ENCODE peak calls at places on chromosomes 5 and 9, in four cellular contexts. One of them, this sample, is unnamed.

GRCh38 chr5:151683444-151683843 is 3.3 kb downstream of the SPARC start:
- DNase-seq in mesendoderm: no peak
- DNase-seq in IMR-90: no peak
- DNase-seq in neuronal stem cell: no peak
- DNase-seq in this sample: no peak

GRCh38 chr5:116859666-116860320 is 285.2 kb upstream of the SEMA6A start:
- DNase-seq in mesendoderm: no peak
- DNase-seq in IMR-90: no peak
- DNase-seq in neuronal stem cell: no peak
- DNase-seq in this sample: no peak

GRCh38 chr5:143648696-143649095 is 163.3 kb upstream of the HMHB1 start:
- DNase-seq in mesendoderm: peak; percentile 43
- DNase-seq in IMR-90: no peak
- DNase-seq in neuronal stem cell: no peak
- DNase-seq in this sample: no peak

GRCh38 chr9:110179734-110180133 is 28.2 kb downstream of the C9orf152 start:
- DNase-seq in mesendoderm: no peak
- DNase-seq in IMR-90: peak; percentile 86
- DNase-seq in neuronal stem cell: no peak
- DNase-seq in this sample: no peak

GRCh38 chr5:124748687-124749594 is 2.5 kb upstream of the ZNF608 start:
- DNase-seq in mesendoderm: peak; percentile 99
- DNase-seq in IMR-90: peak; percentile 91
- DNase-seq in neuronal stem cell: peak; percentile 83
- DNase-seq in this sample: peak; percentile 92

GRCh38 chr5:143404416-143405062 is 1.1 kb upstream of the NR3C1 start:
- DNase-seq in mesendoderm: peak; percentile 87
- DNase-seq in IMR-90: peak; percentile 93
- DNase-seq in neuronal stem cell: peak; percentile 20
- DNase-seq in this sample: peak; percentile 70

GRCh38 chr9:127927457-127928231 is 2.9 kb downstream of the PIP5KL1 start:
- DNase-seq in mesendoderm: peak; percentile 91
- DNase-seq in IMR-90: no peak
- DNase-seq in neuronal stem cell: no peak
- DNase-seq in this sample: peak; percentile 97

GRCh38 chr5:171102877-171103610 is 206.0 kb upstream of the TLX3 start:
- DNase-seq in mesendoderm: peak; percentile 77
- DNase-seq in IMR-90: peak; percentile 10
- DNase-seq in neuronal stem cell: no peak
- DNase-seq in this sample: peak; percentile 40

GRCh38 chr9:99013550-99013949 is 69.8 kb downstream of the COL15A1 start:
- DNase-seq in mesendoderm: no peak
- DNase-seq in IMR-90: no peak
- DNase-seq in neuronal stem cell: no peak
- DNase-seq in this sample: no peak

GRCh38 chr9:95242613-95243012 is 74.9 kb downstream of the FANCC start:
- DNase-seq in mesendoderm: peak; percentile 26
- DNase-seq in IMR-90: no peak
- DNase-seq in neuronal stem cell: no peak
- DNase-seq in this sample: no peak

GRCh38 chr5:95808686-95809413 is 13.7 kb downstream of the GLRX start:
- DNase-seq in mesendoderm: no peak
- DNase-seq in IMR-90: peak; percentile 52
- DNase-seq in neuronal stem cell: no peak
- DNase-seq in this sample: no peak

GRCh38 chr5:54884195-54884536 is 101.2 kb downstream of the ESM1 start:
- DNase-seq in mesendoderm: no peak
- DNase-seq in IMR-90: no peak
- DNase-seq in neuronal stem cell: no peak
- DNase-seq in this sample: no peak

GRCh38 chr9:133854785-133855184 is 116.6 kb upstream of the SARDH start:
- DNase-seq in mesendoderm: no peak
- DNase-seq in IMR-90: no peak
- DNase-seq in neuronal stem cell: no peak
- DNase-seq in this sample: no peak

GRCh38 chr9:127187231-127187956 is 65.0 kb upstream of the ANGPTL2 start:
- DNase-seq in mesendoderm: no peak
- DNase-seq in IMR-90: peak; percentile 99
- DNase-seq in neuronal stem cell: no peak
- DNase-seq in this sample: no peak

GRCh38 chr5:159883522-159883950 is 32.7 kb upstream of the ADRA1B start:
- DNase-seq in mesendoderm: no peak
- DNase-seq in IMR-90: peak; percentile 89
- DNase-seq in neuronal stem cell: no peak
- DNase-seq in this sample: no peak

GRCh38 chr5:127941646-127942045 is 141.9 kb upstream of the SLC12A2 start:
- DNase-seq in mesendoderm: no peak
- DNase-seq in IMR-90: no peak
- DNase-seq in neuronal stem cell: peak; percentile 54
- DNase-seq in this sample: no peak

GRCh38 chr5:50667079-50667652 is 729 bp downstream of the PARP8 start:
- DNase-seq in mesendoderm: peak; percentile 77
- DNase-seq in IMR-90: peak; percentile 41
- DNase-seq in neuronal stem cell: peak; percentile 65
- DNase-seq in this sample: peak; percentile 66

GRCh38 chr5:163453705-163454104 is 6.2 kb downstream of the NUDCD2 start:
- DNase-seq in mesendoderm: no peak
- DNase-seq in IMR-90: peak; percentile 53
- DNase-seq in neuronal stem cell: no peak
- DNase-seq in this sample: no peak

GRCh38 chr5:172438304-172438652 is 16.0 kb downstream of the SH3PXD2B start:
- DNase-seq in mesendoderm: no peak
- DNase-seq in IMR-90: no peak
- DNase-seq in neuronal stem cell: no peak
- DNase-seq in this sample: no peak

GRCh38 chr5:10676224-10676623 is 84.8 kb downstream of the DAP start:
- DNase-seq in mesendoderm: no peak
- DNase-seq in IMR-90: peak; percentile 17
- DNase-seq in neuronal stem cell: no peak
- DNase-seq in this sample: no peak

GRCh38 chr5:181020716-181021115 is 19.4 kb upstream of the BTNL9 start:
- DNase-seq in mesendoderm: no peak
- DNase-seq in IMR-90: no peak
- DNase-seq in neuronal stem cell: no peak
- DNase-seq in this sample: no peak

GRCh38 chr5:95641803-95642220 is 4.8 kb upstream of the RFESD start:
- DNase-seq in mesendoderm: no peak
- DNase-seq in IMR-90: peak; percentile 54
- DNase-seq in neuronal stem cell: no peak
- DNase-seq in this sample: no peak

GRCh38 chr9:109870365-109870764 is 90.4 kb downstream of the PALM2AKAP2 start:
- DNase-seq in mesendoderm: no peak
- DNase-seq in IMR-90: no peak
- DNase-seq in neuronal stem cell: no peak
- DNase-seq in this sample: no peak

GRCh38 chr9:113574381-113575262 is 111.1 kb downstream of the RGS3 start:
- DNase-seq in mesendoderm: no peak
- DNase-seq in IMR-90: no peak
- DNase-seq in neuronal stem cell: no peak
- DNase-seq in this sample: no peak

GRCh38 chr9:134607971-134608370 is 33.6 kb upstream of the COL5A1 start:
- DNase-seq in mesendoderm: no peak
- DNase-seq in IMR-90: peak; percentile 57
- DNase-seq in neuronal stem cell: no peak
- DNase-seq in this sample: no peak

GRCh38 chr5:152164860-152165259 is 240.2 kb upstream of the GLRA1 start:
- DNase-seq in mesendoderm: peak; percentile 57
- DNase-seq in IMR-90: no peak
- DNase-seq in neuronal stem cell: no peak
- DNase-seq in this sample: peak; percentile 55

GRCh38 chr9:127886401-127886972 is 9.0 kb upstream of the AK1 start:
- DNase-seq in mesendoderm: no peak
- DNase-seq in IMR-90: no peak
- DNase-seq in neuronal stem cell: no peak
- DNase-seq in this sample: no peak

DNA sequence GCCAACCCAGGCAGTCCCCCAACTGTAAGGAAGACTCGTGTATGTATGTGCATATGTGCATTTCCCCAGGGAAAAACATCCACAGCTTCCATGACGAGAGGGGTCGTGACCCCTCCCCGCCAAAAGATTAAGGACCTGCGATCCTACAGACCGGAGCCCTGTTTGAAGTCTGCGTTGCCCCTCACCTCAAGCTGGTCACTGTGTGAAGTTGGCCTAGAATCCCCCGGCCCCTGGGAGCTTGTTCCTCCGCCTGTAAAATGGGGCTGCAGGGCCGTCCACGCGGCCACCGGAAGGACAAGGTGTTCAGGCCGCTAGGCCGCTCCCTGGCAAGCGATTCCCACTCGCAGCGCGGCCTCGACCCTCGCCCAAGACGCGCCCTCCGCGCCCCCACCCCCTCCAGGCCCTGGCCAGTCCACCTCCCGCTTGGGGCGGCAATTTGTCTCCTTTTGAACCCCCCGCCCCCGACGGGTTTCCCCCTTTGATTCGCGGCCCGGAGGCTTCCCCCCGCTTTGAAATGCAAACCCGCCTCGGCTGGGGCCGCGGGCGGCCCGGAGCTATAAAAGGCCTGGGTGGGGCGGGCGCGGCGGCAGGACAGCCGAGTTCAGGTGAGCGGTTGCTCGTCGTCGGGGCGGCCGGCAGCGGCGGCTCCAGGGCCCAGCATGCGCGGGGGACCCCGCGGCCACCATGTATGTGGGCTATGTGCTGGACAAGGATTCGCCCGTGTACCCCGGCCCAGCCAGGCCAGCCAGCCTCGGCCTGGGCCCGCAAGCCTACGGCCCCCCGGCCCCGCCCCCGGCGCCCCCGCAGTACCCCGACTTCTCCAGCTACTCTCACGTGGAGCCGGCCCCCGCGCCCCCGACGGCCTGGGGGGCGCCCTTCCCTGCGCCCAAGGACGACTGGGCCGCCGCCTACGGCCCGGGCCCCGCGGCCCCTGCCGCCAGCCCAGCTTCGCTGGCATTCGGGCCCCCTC is at the start of gene CDX1:
- DNase-seq in mesendoderm: peak; percentile 29
- DNase-seq in IMR-90: no peak
- DNase-seq in neuronal stem cell: no peak
- DNase-seq in this sample: peak; percentile 58
- H3K4ac ChIP-seq in mesendoderm: peak within 1 kb of the TSS; percentile 24
- H3K4ac ChIP-seq in IMR-90: no peak within 1 kb of the TSS
- H3K4ac ChIP-seq in neuronal stem cell: no peak within 1 kb of the TSS
- H3K4ac ChIP-seq in this sample: no peak within 1 kb of the TSS

DNA sequence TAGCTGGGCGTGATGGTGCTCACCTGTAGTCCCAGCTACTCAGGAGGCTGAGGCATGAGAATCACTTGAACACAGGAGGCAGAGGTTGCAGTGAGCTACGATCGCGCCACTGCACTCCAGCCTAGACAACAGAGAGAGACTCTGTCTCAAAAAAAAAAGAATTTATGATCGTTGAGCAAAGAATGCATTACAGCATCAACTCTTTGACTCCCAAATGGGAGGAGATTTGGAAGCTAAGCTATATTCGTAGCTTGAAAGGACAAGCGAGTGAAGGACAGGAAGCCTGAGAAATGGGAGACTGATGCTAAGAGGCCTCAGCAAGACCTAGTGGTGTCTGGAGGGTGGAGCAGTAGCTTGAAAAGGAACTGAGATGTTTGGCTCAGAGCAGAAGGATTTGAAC is 10.3 kb upstream of the CCIN start:
- DNase-seq in mesendoderm: no peak
- DNase-seq in IMR-90: peak; percentile 35
- DNase-seq in neuronal stem cell: no peak
- DNase-seq in this sample: no peak
- H3K4ac ChIP-seq in mesendoderm: no peak overlapping the region
- H3K4ac ChIP-seq in IMR-90: peak overlapping the region; percentile 40
- H3K4ac ChIP-seq in neuronal stem cell: no peak overlapping the region
- H3K4ac ChIP-seq in this sample: no peak overlapping the region

GRCh38 chr5:179732918-179733763 is 519 bp downstream of the MAML1 start:
- DNase-seq in mesendoderm: peak; percentile 71
- DNase-seq in IMR-90: peak; percentile 28
- DNase-seq in neuronal stem cell: peak; percentile 12
- DNase-seq in this sample: peak; percentile 53
- H3K4ac ChIP-seq in mesendoderm: peak overlapping the region; percentile 60
- H3K4ac ChIP-seq in IMR-90: peak overlapping the region; percentile 75
- H3K4ac ChIP-seq in neuronal stem cell: peak overlapping the region; percentile 76
- H3K4ac ChIP-seq in this sample: no peak overlapping the region

DNA sequence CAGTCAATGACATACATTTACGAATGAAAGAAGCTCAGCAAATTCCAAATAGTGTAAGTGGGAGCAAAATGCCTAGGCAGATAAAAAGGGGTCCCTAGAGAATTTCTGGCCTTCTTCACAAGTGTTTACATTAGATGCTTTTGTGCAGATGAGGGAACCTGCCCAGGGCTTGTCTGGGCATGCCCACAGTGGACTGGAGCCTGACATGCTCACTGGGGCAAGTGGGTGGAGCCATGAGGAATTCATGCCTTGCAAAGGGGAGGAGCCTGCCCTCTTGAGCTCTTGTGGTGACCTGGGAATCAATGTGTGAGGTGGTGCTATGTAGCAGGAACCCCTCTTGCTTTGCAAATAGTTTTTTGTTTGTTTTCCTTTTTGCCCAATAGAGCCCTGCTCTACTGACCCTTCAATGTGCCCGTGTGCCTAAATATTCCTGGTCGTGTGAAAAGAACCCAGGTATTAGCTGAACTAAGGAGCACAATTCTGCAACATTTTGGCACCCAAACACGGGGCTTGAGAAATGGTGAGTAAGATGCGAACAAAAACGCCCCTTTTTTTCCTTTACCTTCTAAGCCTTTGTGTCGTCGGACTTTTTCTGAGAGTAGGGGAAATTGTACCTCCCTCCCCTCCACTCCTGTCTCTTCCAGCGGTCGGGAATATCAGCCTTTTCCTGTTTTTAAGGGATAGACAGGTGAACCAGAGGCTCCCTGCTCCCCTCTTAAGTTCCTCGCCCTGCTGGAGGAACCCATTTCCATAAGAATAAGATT is 433.8 kb upstream of the CDH9 start:
- DNase-seq in mesendoderm: peak; percentile 96
- DNase-seq in IMR-90: peak; percentile 19
- DNase-seq in neuronal stem cell: peak; percentile 56
- DNase-seq in this sample: peak; percentile 97
- H3K4ac ChIP-seq in mesendoderm: no peak overlapping the region
- H3K4ac ChIP-seq in IMR-90: no peak overlapping the region
- H3K4ac ChIP-seq in neuronal stem cell: no peak overlapping the region
- H3K4ac ChIP-seq in this sample: peak overlapping the region; percentile 21

DNA sequence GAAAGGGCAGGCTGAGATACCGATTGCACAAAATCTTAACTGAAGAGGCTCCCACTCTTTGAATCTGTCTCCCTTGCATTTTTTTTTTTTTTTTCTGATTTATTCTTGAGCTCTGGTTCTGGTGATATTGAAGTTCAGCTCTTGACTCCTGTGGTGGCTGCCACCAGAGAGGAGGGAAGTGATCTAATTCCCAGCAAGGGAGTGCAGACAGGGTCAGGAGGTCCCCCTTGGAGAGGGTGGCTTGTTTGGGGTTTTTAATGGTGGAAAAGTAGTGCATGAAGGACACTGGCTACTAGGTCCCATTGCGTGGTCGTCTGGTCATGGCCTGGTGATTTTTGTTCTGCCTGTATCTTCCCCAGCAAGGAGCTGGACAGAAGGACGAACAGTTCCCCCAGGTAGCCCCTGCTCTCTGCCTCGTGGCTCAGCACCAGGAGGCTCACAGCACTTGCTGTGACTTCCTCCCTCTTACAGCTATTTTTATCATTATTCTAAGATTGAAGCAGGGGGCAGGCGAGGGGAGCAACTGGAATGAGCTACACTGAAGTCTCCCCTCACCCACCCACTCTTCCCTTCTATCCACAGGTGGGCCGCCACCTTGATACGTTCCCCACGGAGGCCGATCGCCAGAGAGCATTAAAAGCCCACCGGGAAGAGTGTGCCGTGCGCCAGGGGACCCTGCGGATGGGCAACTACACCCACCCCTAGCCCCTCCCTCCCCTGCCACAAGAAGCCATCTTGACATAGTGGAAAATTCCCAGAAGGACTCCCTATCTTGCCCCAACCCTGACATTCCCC is 10.4 kb upstream of the BARHL1 start:
- DNase-seq in mesendoderm: no peak
- DNase-seq in IMR-90: no peak
- DNase-seq in neuronal stem cell: no peak
- DNase-seq in this sample: no peak
- H3K4ac ChIP-seq in mesendoderm: no peak overlapping the region
- H3K4ac ChIP-seq in IMR-90: no peak overlapping the region
- H3K4ac ChIP-seq in neuronal stem cell: no peak overlapping the region
- H3K4ac ChIP-seq in this sample: no peak overlapping the region

This sample was measured in H9.